ENCODE peak calls at places on chromosome 5, in six cellular contexts. One of them, this sample, is unnamed.

GRCh38 chr5:173547579-173547978 is 68.9 kb downstream of the BOD1 start:
- DNase-seq in endothelial cell of umbilical vein: no peak
- DNase-seq in H9: no peak
- DNase-seq in HCT116: no peak
- DNase-seq in mesenchymal stem cell: peak; percentile 53
- DNase-seq in GM23248: peak; percentile 21
- DNase-seq in this sample: no peak

GRCh38 chr5:120151181-120151580 is 312.9 kb upstream of the PRR16 start:
- DNase-seq in endothelial cell of umbilical vein: no peak
- DNase-seq in H9: no peak
- DNase-seq in HCT116: no peak
- DNase-seq in mesenchymal stem cell: peak; percentile 28
- DNase-seq in GM23248: no peak
- DNase-seq in this sample: no peak

GRCh38 chr5:88388476-88389170 is 120.0 kb upstream of the TMEM161B start:
- DNase-seq in endothelial cell of umbilical vein: no peak
- DNase-seq in H9: no peak
- DNase-seq in HCT116: no peak
- DNase-seq in mesenchymal stem cell: no peak
- DNase-seq in GM23248: no peak
- DNase-seq in this sample: no peak

GRCh38 chr5:60487885-60488425 is 212.0 kb downstream of the DEPDC1B start:
- DNase-seq in endothelial cell of umbilical vein: no peak
- DNase-seq in H9: no peak
- DNase-seq in HCT116: no peak
- DNase-seq in mesenchymal stem cell: peak; percentile 51
- DNase-seq in GM23248: peak; percentile 13
- DNase-seq in this sample: peak; percentile 26

GRCh38 chr5:118006229-118006628 is 982.1 kb downstream of the DTWD2 start:
- DNase-seq in endothelial cell of umbilical vein: no peak
- DNase-seq in H9: no peak
- DNase-seq in HCT116: no peak
- DNase-seq in mesenchymal stem cell: peak; percentile 26
- DNase-seq in GM23248: no peak
- DNase-seq in this sample: no peak

GRCh38 chr5:79878721-79879336 is 112.2 kb downstream of the MTX3 start:
- DNase-seq in endothelial cell of umbilical vein: no peak
- DNase-seq in H9: peak; percentile 56
- DNase-seq in HCT116: peak; percentile 31
- DNase-seq in mesenchymal stem cell: peak; percentile 1
- DNase-seq in GM23248: peak; percentile 26
- DNase-seq in this sample: peak; percentile 37

GRCh38 chr5:127944125-127944524 is 139.4 kb upstream of the SLC12A2 start:
- DNase-seq in endothelial cell of umbilical vein: no peak
- DNase-seq in H9: no peak
- DNase-seq in HCT116: no peak
- DNase-seq in mesenchymal stem cell: no peak
- DNase-seq in GM23248: no peak
- DNase-seq in this sample: peak; percentile 46

GRCh38 chr5:137035480-137035878 is 463.6 kb downstream of the SPOCK1 start:
- DNase-seq in endothelial cell of umbilical vein: no peak
- DNase-seq in H9: no peak
- DNase-seq in HCT116: no peak
- DNase-seq in mesenchymal stem cell: no peak
- DNase-seq in GM23248: peak; percentile 46
- DNase-seq in this sample: no peak

GRCh38 chr5:50666261-50667078 is at the start of gene PARP8:
- DNase-seq in endothelial cell of umbilical vein: no peak
- DNase-seq in H9: peak; percentile 76
- DNase-seq in HCT116: no peak
- DNase-seq in mesenchymal stem cell: peak; percentile 82
- DNase-seq in GM23248: peak; percentile 62
- DNase-seq in this sample: peak; percentile 19

GRCh38 chr5:135319458-135319857 is 79.6 kb downstream of the MACROH2A1 start:
- DNase-seq in endothelial cell of umbilical vein: no peak
- DNase-seq in H9: peak; percentile 6
- DNase-seq in HCT116: no peak
- DNase-seq in mesenchymal stem cell: no peak
- DNase-seq in GM23248: no peak
- DNase-seq in this sample: no peak

GRCh38 chr5:178730940-178731265 is 444 bp upstream of the ZNF354A start:
- DNase-seq in endothelial cell of umbilical vein: no peak
- DNase-seq in H9: no peak
- DNase-seq in HCT116: no peak
- DNase-seq in mesenchymal stem cell: no peak
- DNase-seq in GM23248: no peak
- DNase-seq in this sample: no peak

GRCh38 chr5:176427971-176428370 is 11.6 kb upstream of the CLTB start:
- DNase-seq in endothelial cell of umbilical vein: peak; percentile 42
- DNase-seq in H9: no peak
- DNase-seq in HCT116: peak; percentile 22
- DNase-seq in mesenchymal stem cell: no peak
- DNase-seq in GM23248: peak; percentile 53
- DNase-seq in this sample: no peak

GRCh38 chr5:151084363-151084762 is 3.5 kb upstream of the TNIP1 start:
- DNase-seq in endothelial cell of umbilical vein: no peak
- DNase-seq in H9: no peak
- DNase-seq in HCT116: no peak
- DNase-seq in mesenchymal stem cell: peak; percentile 39
- DNase-seq in GM23248: no peak
- DNase-seq in this sample: no peak

GRCh38 chr5:151086905-151087360 is 6.1 kb upstream of the TNIP1 start:
- DNase-seq in endothelial cell of umbilical vein: no peak
- DNase-seq in H9: no peak
- DNase-seq in HCT116: no peak
- DNase-seq in mesenchymal stem cell: peak; percentile 61
- DNase-seq in GM23248: no peak
- DNase-seq in this sample: no peak

GRCh38 chr5:151087475-151087874 is 6.6 kb upstream of the TNIP1 start:
- DNase-seq in endothelial cell of umbilical vein: no peak
- DNase-seq in H9: no peak
- DNase-seq in HCT116: no peak
- DNase-seq in mesenchymal stem cell: peak; percentile 19
- DNase-seq in GM23248: no peak
- DNase-seq in this sample: no peak

GRCh38 chr5:151085517-151086031 is 4.7 kb upstream of the TNIP1 start:
- DNase-seq in endothelial cell of umbilical vein: peak; percentile 25
- DNase-seq in H9: no peak
- DNase-seq in HCT116: no peak
- DNase-seq in mesenchymal stem cell: peak; percentile 87
- DNase-seq in GM23248: no peak
- DNase-seq in this sample: no peak

DNA sequence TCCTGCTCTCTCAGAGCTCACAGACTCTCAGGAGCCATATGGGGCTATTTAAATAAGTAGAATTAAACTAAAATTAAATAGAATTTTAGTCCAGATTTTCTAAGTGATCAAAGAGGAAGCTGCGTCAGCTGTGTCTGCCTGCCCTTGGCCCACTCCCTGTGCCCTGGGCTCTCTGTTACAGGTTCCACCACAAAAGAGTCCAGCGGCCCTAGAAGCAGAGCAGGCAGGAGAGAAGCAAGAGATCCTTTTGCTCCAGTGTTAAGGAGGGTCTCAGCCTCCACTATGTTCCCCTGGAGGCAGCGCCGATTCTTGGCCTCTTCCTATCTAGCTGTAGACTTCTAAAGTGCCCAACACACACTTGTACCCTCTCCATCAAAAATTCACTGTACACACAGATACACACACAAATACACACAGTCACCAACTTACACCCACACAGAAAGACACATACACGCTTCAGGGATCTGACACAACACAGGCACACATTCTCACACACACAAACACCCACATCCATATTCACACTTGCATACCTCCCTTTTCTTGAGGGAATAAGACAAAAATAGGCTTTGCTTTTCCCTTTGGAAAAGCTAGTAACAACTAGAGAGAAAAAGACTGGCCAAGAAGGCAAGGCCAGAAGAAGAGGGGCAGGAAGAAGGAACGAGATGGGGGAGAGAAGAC is 5.5 kb upstream of the TNIP1 start:
- DNase-seq in endothelial cell of umbilical vein: no peak
- DNase-seq in H9: no peak
- DNase-seq in HCT116: no peak
- DNase-seq in mesenchymal stem cell: no peak
- DNase-seq in GM23248: no peak
- DNase-seq in this sample: no peak
- H3K9ac ChIP-seq in endothelial cell of umbilical vein: no peak overlapping the region
- H3K9ac ChIP-seq in H9: no peak overlapping the region
- H3K9ac ChIP-seq in HCT116: no peak overlapping the region
- H3K9ac ChIP-seq in mesenchymal stem cell: peak overlapping the region; percentile 6
- H3K9ac ChIP-seq in GM23248: no peak overlapping the region
- H3K9ac ChIP-seq in this sample: no peak overlapping the region

GRCh38 chr5:123881791-123882244 is 369.8 kb downstream of the CSNK1G3 start:
- DNase-seq in endothelial cell of umbilical vein: peak; percentile 90
- DNase-seq in H9: no peak
- DNase-seq in HCT116: no peak
- DNase-seq in mesenchymal stem cell: peak; percentile 54
- DNase-seq in GM23248: peak; percentile 39
- DNase-seq in this sample: no peak
- H2AFZ ChIP-seq in endothelial cell of umbilical vein: no peak overlapping the region
- H2AFZ ChIP-seq in H9: no peak overlapping the region
- H2AFZ ChIP-seq in HCT116: peak overlapping the region; percentile 48
- H2AFZ ChIP-seq in mesenchymal stem cell: no peak overlapping the region
- H2AFZ ChIP-seq in GM23248: no peak overlapping the region
- H2AFZ ChIP-seq in this sample: no peak overlapping the region

GRCh38 chr5:147175516-147176097 is 59.2 kb upstream of the STK32A start:
- DNase-seq in endothelial cell of umbilical vein: no peak
- DNase-seq in H9: no peak
- DNase-seq in HCT116: no peak
- DNase-seq in mesenchymal stem cell: no peak
- DNase-seq in GM23248: no peak
- DNase-seq in this sample: no peak

GRCh38 chr5:147177125-147177840 is 57.5 kb upstream of the STK32A start:
- DNase-seq in endothelial cell of umbilical vein: no peak
- DNase-seq in H9: no peak
- DNase-seq in HCT116: no peak
- DNase-seq in mesenchymal stem cell: peak; percentile 22
- DNase-seq in GM23248: peak; percentile 65
- DNase-seq in this sample: no peak

GRCh38 chr5:147179555-147180147 is 55.2 kb upstream of the STK32A start:
- DNase-seq in endothelial cell of umbilical vein: no peak
- DNase-seq in H9: no peak
- DNase-seq in HCT116: no peak
- DNase-seq in mesenchymal stem cell: no peak
- DNase-seq in GM23248: no peak
- DNase-seq in this sample: no peak

GRCh38 chr5:147174671-147175070 is 60.2 kb upstream of the STK32A start:
- DNase-seq in endothelial cell of umbilical vein: no peak
- DNase-seq in H9: no peak
- DNase-seq in HCT116: no peak
- DNase-seq in mesenchymal stem cell: no peak
- DNase-seq in GM23248: no peak
- DNase-seq in this sample: no peak

GRCh38 chr5:147176422-147176821 is 58.4 kb upstream of the STK32A start:
- DNase-seq in endothelial cell of umbilical vein: no peak
- DNase-seq in H9: no peak
- DNase-seq in HCT116: no peak
- DNase-seq in mesenchymal stem cell: no peak
- DNase-seq in GM23248: no peak
- DNase-seq in this sample: no peak
- H3K9ac ChIP-seq in endothelial cell of umbilical vein: no peak overlapping the region
- H3K9ac ChIP-seq in H9: no peak overlapping the region
- H3K9ac ChIP-seq in HCT116: no peak overlapping the region
- H3K9ac ChIP-seq in mesenchymal stem cell: no peak overlapping the region
- H3K9ac ChIP-seq in GM23248: no peak overlapping the region
- H3K9ac ChIP-seq in this sample: no peak overlapping the region

GRCh38 chr5:62206150-62206829 is 99.7 kb upstream of the KIF2A start:
- DNase-seq in endothelial cell of umbilical vein: no peak
- DNase-seq in H9: peak; percentile 81
- DNase-seq in HCT116: peak; percentile 38
- DNase-seq in mesenchymal stem cell: peak; percentile 2
- DNase-seq in GM23248: peak; percentile 36
- DNase-seq in this sample: no peak

GRCh38 chr5:62212648-62213047 is 93.4 kb upstream of the KIF2A start:
- DNase-seq in endothelial cell of umbilical vein: no peak
- DNase-seq in H9: no peak
- DNase-seq in HCT116: no peak
- DNase-seq in mesenchymal stem cell: no peak
- DNase-seq in GM23248: no peak
- DNase-seq in this sample: no peak

GRCh38 chr5:62211405-62211804 is 94.6 kb upstream of the KIF2A start:
- DNase-seq in endothelial cell of umbilical vein: no peak
- DNase-seq in H9: no peak
- DNase-seq in HCT116: no peak
- DNase-seq in mesenchymal stem cell: no peak
- DNase-seq in GM23248: no peak
- DNase-seq in this sample: no peak

GRCh38 chr5:62208218-62208852 is 97.7 kb upstream of the KIF2A start:
- DNase-seq in endothelial cell of umbilical vein: no peak
- DNase-seq in H9: no peak
- DNase-seq in HCT116: no peak
- DNase-seq in mesenchymal stem cell: no peak
- DNase-seq in GM23248: no peak
- DNase-seq in this sample: no peak
- H2AFZ ChIP-seq in endothelial cell of umbilical vein: no peak overlapping the region
- H2AFZ ChIP-seq in H9: no peak overlapping the region
- H2AFZ ChIP-seq in HCT116: no peak overlapping the region
- H2AFZ ChIP-seq in mesenchymal stem cell: no peak overlapping the region
- H2AFZ ChIP-seq in GM23248: no peak overlapping the region
- H2AFZ ChIP-seq in this sample: no peak overlapping the region

DNA sequence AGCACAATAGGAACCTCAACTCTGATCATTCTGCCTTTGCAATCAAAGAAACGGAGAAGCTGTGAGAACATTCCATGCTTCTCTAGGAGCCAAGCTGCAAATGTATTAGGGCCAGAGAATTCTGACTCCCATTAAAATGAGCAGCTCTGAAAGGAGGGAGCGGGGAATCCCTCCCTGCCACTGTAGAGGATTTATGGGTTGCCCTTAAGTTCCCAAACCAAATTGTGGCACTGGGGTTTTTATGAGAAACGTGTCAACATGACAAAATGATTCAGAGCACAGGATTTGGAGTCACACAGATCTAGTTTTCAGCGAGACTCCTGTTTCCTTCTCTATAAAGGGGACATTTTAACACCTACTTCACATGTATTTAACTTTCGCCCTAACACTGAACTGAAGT is 1.8 kb downstream of the IL6ST start:
- DNase-seq in endothelial cell of umbilical vein: peak; percentile 63
- DNase-seq in H9: no peak
- DNase-seq in HCT116: no peak
- DNase-seq in mesenchymal stem cell: peak; percentile 74
- DNase-seq in GM23248: peak; percentile 51
- DNase-seq in this sample: no peak
- H3K9ac ChIP-seq in endothelial cell of umbilical vein: peak overlapping the region; percentile 100
- H3K9ac ChIP-seq in H9: peak overlapping the region; percentile 7
- H3K9ac ChIP-seq in HCT116: no peak overlapping the region
- H3K9ac ChIP-seq in mesenchymal stem cell: peak overlapping the region; percentile 100
- H3K9ac ChIP-seq in GM23248: peak overlapping the region; percentile 91
- H3K9ac ChIP-seq in this sample: no peak overlapping the region

GRCh38 chr5:91101777-91102379 is 281.2 kb downstream of the ARRDC3 start:
- DNase-seq in endothelial cell of umbilical vein: peak; percentile 85
- DNase-seq in H9: peak; percentile 70
- DNase-seq in HCT116: peak; percentile 76
- DNase-seq in mesenchymal stem cell: peak; percentile 83
- DNase-seq in GM23248: peak; percentile 88
- DNase-seq in this sample: peak; percentile 91
- H2AFZ ChIP-seq in endothelial cell of umbilical vein: peak overlapping the region; percentile 56
- H2AFZ ChIP-seq in H9: no peak overlapping the region
- H2AFZ ChIP-seq in HCT116: peak overlapping the region; percentile 74
- H2AFZ ChIP-seq in mesenchymal stem cell: no peak overlapping the region
- H2AFZ ChIP-seq in GM23248: peak overlapping the region; percentile 76
- H2AFZ ChIP-seq in this sample: no peak overlapping the region

GRCh38 chr5:56838409-56839039 is 23.2 kb downstream of the MAP3K1 start:
- DNase-seq in endothelial cell of umbilical vein: peak; percentile 84
- DNase-seq in H9: no peak
- DNase-seq in HCT116: no peak
- DNase-seq in mesenchymal stem cell: peak; percentile 87
- DNase-seq in GM23248: peak; percentile 76
- DNase-seq in this sample: peak; percentile 70
- H3K9ac ChIP-seq in endothelial cell of umbilical vein: peak overlapping the region; percentile 58
- H3K9ac ChIP-seq in H9: no peak overlapping the region
- H3K9ac ChIP-seq in HCT116: no peak overlapping the region
- H3K9ac ChIP-seq in mesenchymal stem cell: peak overlapping the region; percentile 76
- H3K9ac ChIP-seq in GM23248: peak overlapping the region; percentile 73
- H3K9ac ChIP-seq in this sample: no peak overlapping the region

GRCh38 chr5:37833990-37834389 is 5.9 kb downstream of the GDNF start:
- DNase-seq in endothelial cell of umbilical vein: no peak
- DNase-seq in H9: no peak
- DNase-seq in HCT116: no peak
- DNase-seq in mesenchymal stem cell: peak; percentile 45
- DNase-seq in GM23248: no peak
- DNase-seq in this sample: no peak
- H2AFZ ChIP-seq in endothelial cell of umbilical vein: no peak overlapping the region
- H2AFZ ChIP-seq in H9: no peak overlapping the region
- H2AFZ ChIP-seq in HCT116: no peak overlapping the region
- H2AFZ ChIP-seq in mesenchymal stem cell: no peak overlapping the region
- H2AFZ ChIP-seq in GM23248: no peak overlapping the region
- H2AFZ ChIP-seq in this sample: no peak overlapping the region

This sample was measured in trophoblast cell.